ENCODE peak calls at places on chromosomes 11 and 22, in nine cellular contexts. W is AG09319; U is astrocyte; H is GM12865; S is fibroblast of pulmonary artery; G is CD8-positive, alpha-beta T cell; P is endodermal cell; R is RWPE1; Z is B cell. V is an unnamed sample.

GRCh38 chr11:1656670-1657069 is 27.1 kb downstream of the KRTAP5-5 start:
- DNase-seq in U (no peak), W (no peak), G (no peak), S (no peak), P (no peak), H (no peak), Z (no peak), R (no peak), V (no peak)

GRCh38 chr22:50546326-50547230 is 879 bp downstream of the KLHDC7B start:
- DNase-seq in R (no peak), U (no peak), S (no peak), W (no peak), G (no peak), H (no peak), Z (no peak), P (peak), V (no peak)

GRCh38 chr11:107576497-107577086 is 11.1 kb upstream of the ALKBH8 start:
- DNase-seq in P (peak), Z (peak), U (no peak), R (peak), H (peak), W (peak), G (peak), S (peak), V (no peak)

GRCh38 chr22:50417544-50417943 is 57.3 kb downstream of the SBF1 start:
- DNase-seq in P (no peak), G (no peak), S (no peak), U (peak), R (no peak), H (no peak), W (no peak), Z (no peak), V (no peak)

GRCh38 chr22:28711820-28712777 is 29.5 kb downstream of the CHEK2 start:
- DNase-seq in H (no peak), Z (no peak), P (no peak), R (peak), G (no peak), W (peak), S (peak), U (peak), V (peak)

GRCh38 chr22:42066937-42067336 is 3.7 kb downstream of the NAGA start:
- DNase-seq in U (no peak), P (no peak), G (no peak), W (no peak), R (no peak), S (no peak), H (no peak), Z (no peak), V (no peak)

GRCh38 chr11:125061237-125061636 is 1.9 kb upstream of the SLC37A2 start:
- DNase-seq in G (no peak), W (no peak), S (no peak), U (no peak), H (no peak), P (no peak), Z (no peak), R (no peak), V (no peak)

GRCh38 chr11:11640152-11640551 is 18.3 kb upstream of the GALNT18 start:
- DNase-seq in R (no peak), S (no peak), H (no peak), U (peak), Z (no peak), W (no peak), G (no peak), P (no peak), V (no peak)

GRCh38 chr11:11036185-11037161 is 178.6 kb upstream of the ZBED5 start:
- DNase-seq in Z (no peak), R (peak), W (no peak), P (peak), S (peak), U (peak), H (peak), G (no peak), V (peak)

GRCh38 chr11:3860360-3860759 is 4.9 kb downstream of the STIM1 start:
- DNase-seq in U (no peak), H (no peak), R (no peak), W (no peak), Z (no peak), P (no peak), S (no peak), G (no peak), V (no peak)

GRCh38 chr22:39212721-39213376 is 31.9 kb downstream of the PDGFB start:
- DNase-seq in G (peak), Z (no peak), U (no peak), S (peak), R (peak), W (no peak), P (peak), H (no peak), V (peak)

GRCh38 chr11:70167723-70168404 is 35.2 kb upstream of the FADD start:
- DNase-seq in S (no peak), H (no peak), Z (no peak), R (no peak), P (no peak), U (no peak), W (no peak), G (no peak), V (no peak)
- TF ChIP-seq CTCF in S (no peak), H (no peak), Z (no peak), R (no peak), P (peak), U (no peak), W (no peak), G (no peak), V (peak)

GRCh38 chr11:64317961-64318693 is at the start of gene PRDX5:
- DNase-seq in Z (peak), P (peak), W (peak), U (peak), R (peak), G (peak), S (peak), H (peak), V (peak)
- TF ChIP-seq CTCF in Z (peak), P (peak), W (peak), U (no peak), R (peak), G (no peak), S (peak), H (peak), V (peak)

DNA sequence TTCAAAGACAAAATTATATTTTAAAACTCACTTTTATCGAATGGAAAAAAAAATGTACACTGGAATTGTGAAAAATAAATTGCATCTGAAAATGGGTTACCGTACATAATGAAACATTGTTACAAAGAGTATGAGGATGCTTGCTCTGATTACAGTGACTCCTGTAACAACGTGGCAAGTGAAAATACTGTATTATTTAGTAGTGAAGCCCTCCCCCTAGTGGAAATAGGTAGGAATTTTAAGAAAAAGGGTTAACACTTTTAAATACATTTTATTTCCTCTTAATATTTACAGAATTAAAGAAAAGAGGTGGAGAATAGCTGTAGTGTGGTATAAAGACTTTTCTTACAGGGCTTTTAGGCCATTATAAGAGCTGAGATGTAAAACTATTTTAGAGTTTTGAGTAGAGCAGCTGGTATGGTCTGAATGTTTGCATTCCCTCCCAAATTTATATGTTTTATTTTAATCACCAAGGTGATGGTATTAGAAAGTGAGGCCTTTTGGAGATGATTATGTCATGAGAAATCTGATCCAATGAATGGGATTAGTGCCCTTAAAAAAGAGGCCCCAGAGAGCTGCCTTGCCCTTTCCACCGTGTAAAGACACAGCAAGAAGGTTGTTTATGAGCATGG is 25.2 kb downstream of the FAM76B start:
- DNase-seq in R (peak), Z (no peak), S (peak), H (peak), P (no peak), U (peak), W (peak), G (no peak), V (peak)
- TF ChIP-seq CTCF in R (peak), Z (peak), S (peak), H (peak), P (peak), U (peak), W (peak), G (peak), V (peak)

GRCh38 chr22:45638834-45639746 is 32.5 kb upstream of the ATXN10 start:
- DNase-seq in P (no peak), Z (no peak), U (peak), G (no peak), R (peak), W (peak), H (no peak), S (peak), V (peak)
- TF ChIP-seq CTCF in P (no peak), Z (no peak), U (no peak), G (no peak), R (no peak), W (no peak), H (no peak), S (no peak), V (peak)

DNA sequence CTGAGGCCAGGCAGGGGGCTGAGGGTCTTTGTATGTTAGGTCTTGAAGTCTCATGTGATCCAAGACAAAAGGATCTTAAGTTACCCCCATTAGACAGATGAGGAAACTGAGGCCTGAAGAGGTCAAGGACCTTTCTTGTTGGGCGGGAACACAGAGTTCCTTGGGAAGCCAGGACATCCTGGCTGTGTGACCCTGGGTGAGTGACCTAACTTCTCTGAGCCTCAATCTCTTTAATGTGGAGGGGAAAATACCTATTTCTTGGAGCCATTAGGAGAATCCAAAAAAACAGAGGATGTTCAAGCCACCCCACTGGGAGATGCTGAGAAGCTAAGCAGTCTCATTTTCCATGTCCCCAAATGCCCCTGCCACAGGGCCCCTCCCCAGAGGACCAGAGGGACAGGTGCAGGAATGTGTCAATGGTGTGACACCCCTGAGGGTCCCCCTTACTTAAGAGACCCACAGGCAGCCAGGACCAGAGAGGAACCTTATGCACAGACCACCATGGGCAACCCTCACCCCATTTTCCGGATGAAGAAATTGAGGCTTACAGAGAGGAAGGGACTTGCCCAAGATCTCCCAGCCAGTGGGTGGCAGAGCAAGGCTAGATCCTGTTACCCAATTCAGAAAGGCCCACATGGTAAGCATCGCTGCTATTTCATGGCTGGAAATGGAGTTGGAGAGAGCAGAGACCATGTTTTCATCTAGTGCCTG is 8.0 kb downstream of the RAC2 start:
- DNase-seq in W (no peak), Z (no peak), U (no peak), S (no peak), H (no peak), P (peak), G (peak), R (no peak), V (no peak)
- TF ChIP-seq CTCF in W (no peak), Z (no peak), U (no peak), S (no peak), H (no peak), P (no peak), G (no peak), R (no peak), V (no peak)

GRCh38 chr22:20180640-20181039 is 29.8 kb upstream of the CCDC188 start:
- DNase-seq in R (no peak), P (no peak), Z (no peak), S (no peak), G (no peak), W (no peak), H (no peak), U (no peak), V (no peak)
- TF ChIP-seq CTCF in R (no peak), P (no peak), Z (no peak), S (no peak), G (no peak), W (no peak), H (no peak), U (no peak), V (no peak)

GRCh38 chr11:62391642-62392425 is 27.0 kb upstream of the SCGB1A1 start:
- DNase-seq in P (peak), W (no peak), H (no peak), S (no peak), Z (no peak), G (no peak), R (no peak), U (no peak), V (no peak)
- TF ChIP-seq CTCF in P (peak), W (no peak), H (no peak), S (no peak), Z (no peak), G (no peak), R (no peak), U (no peak), V (no peak)

V was measured in mammary epithelial cell.